ENCODE peak calls at places on chromosomes 12 and 14, in eight cellular contexts. A, N, G, C, M, I, F and L are unnamed samples.

GRCh38 chr12:9509464-9510166 is 98.1 kb downstream of the KLRB1 start:
- DNase-seq in A (no peak), N (no peak), G (peak; percentile 72), C (no peak), M (peak; percentile 73), I (no peak), F (no peak), L (no peak)

GRCh38 chr14:72704507-72704906 is 189.4 kb downstream of the DPF3 start:
- DNase-seq in A (no peak), N (no peak), G (no peak), C (no peak), M (peak; percentile 77), I (no peak), F (no peak), L (no peak)

GRCh38 chr12:104219361-104219892 is 3.8 kb downstream of the TXNRD1 start:
- DNase-seq in A (no peak), N (no peak), G (peak; percentile 98), C (no peak), M (peak; percentile 92), I (no peak), F (no peak), L (peak; percentile 95)

GRCh38 chr14:76121089-76121748 is 30.5 kb upstream of the GPATCH2L start:
- DNase-seq in A (no peak), N (no peak), G (no peak), C (no peak), M (no peak), I (no peak), F (no peak), L (no peak)

GRCh38 chr12:49987620-49988303 is 15.0 kb downstream of the AQP6 start:
- DNase-seq in A (no peak), N (no peak), G (no peak), C (no peak), M (no peak), I (no peak), F (no peak), L (no peak)

GRCh38 chr12:57087689-57088441 is 1.0 kb upstream of the NAB2 start:
- DNase-seq in A (peak; percentile 95), N (no peak), G (peak; percentile 98), C (peak; percentile 29), M (peak; percentile 100), I (peak; percentile 95), F (peak; percentile 70), L (peak; percentile 85)

GRCh38 chr14:61489932-61490331 is 168.6 kb downstream of the PRKCH start:
- DNase-seq in A (no peak), N (no peak), G (no peak), C (no peak), M (peak; percentile 70), I (peak; percentile 74), F (no peak), L (no peak)

GRCh38 chr12:20527396-20528154 is 159.2 kb downstream of the PDE3A start:
- DNase-seq in A (no peak), N (no peak), G (peak; percentile 12), C (no peak), M (peak; percentile 45), I (no peak), F (no peak), L (no peak)

GRCh38 chr12:124853781-124854636 is 9.7 kb downstream of the SCARB1 start:
- DNase-seq in A (no peak), N (no peak), G (no peak), C (no peak), M (no peak), I (no peak), F (no peak), L (no peak)

GRCh38 chr12:28955921-28956320 is 193.2 kb upstream of the FAR2 start:
- DNase-seq in A (no peak), N (no peak), G (no peak), C (no peak), M (no peak), I (no peak), F (no peak), L (no peak)

GRCh38 chr14:55800443-55800842 is 220.4 kb downstream of the KTN1 start:
- DNase-seq in A (no peak), N (no peak), G (no peak), C (no peak), M (no peak), I (no peak), F (no peak), L (no peak)

GRCh38 chr12:2503036-2503435 is 291.7 kb upstream of the FKBP4 start:
- DNase-seq in A (no peak), N (no peak), G (no peak), C (no peak), M (no peak), I (no peak), F (no peak), L (no peak)

GRCh38 chr14:74018029-74018703 is 922 bp downstream of the ENTPD5 start:
- DNase-seq in A (peak; percentile 9), N (no peak), G (peak; percentile 59), C (peak; percentile 7), M (peak; percentile 58), I (no peak), F (no peak), L (peak; percentile 18)

GRCh38 chr12:130213249-130213648 is 51.0 kb downstream of the FZD10 start:
- DNase-seq in A (no peak), N (no peak), G (no peak), C (no peak), M (no peak), I (no peak), F (no peak), L (no peak)